ENCODE peak calls at places on chromosomes 5 and 9, in four cellular contexts. B is RWPE2, E is right lobe of liver, K is endodermal cell. V is an unnamed sample.

GRCh38 chr9:123267481-123268239 is 726 bp downstream of the STRBP start:
- DNase-seq in B (no peak), K (peak; percentile 63), E (peak; percentile 54), V (no peak)

GRCh38 chr9:109409998-109410397 is 88.1 kb downstream of the PTPN3 start:
- DNase-seq in E (no peak), K (peak; percentile 94), B (no peak), V (no peak)

GRCh38 chr9:86413966-86414880 is 60.0 kb upstream of the TUT7 start:
- DNase-seq in K (no peak), E (no peak), B (no peak), V (no peak)

GRCh38 chr9:75123696-75124095 is 35.4 kb downstream of the OSTF1 start:
- DNase-seq in E (no peak), K (no peak), B (no peak), V (no peak)

GRCh38 chr9:13718086-13718485 is 438.6 kb upstream of the MPDZ start:
- DNase-seq in B (no peak), K (no peak), E (no peak), V (no peak)

GRCh38 chr9:127185931-127186781 is 63.7 kb upstream of the ANGPTL2 start:
- DNase-seq in E (no peak), B (no peak), K (no peak), V (peak; percentile 82)

GRCh38 chr9:121972501-121972981 is 120.6 kb downstream of the TTLL11 start:
- DNase-seq in K (no peak), B (peak; percentile 92), E (no peak), V (no peak)

GRCh38 chr5:155004138-155004744 is 9.3 kb upstream of the KIF4B start:
- DNase-seq in E (peak; percentile 49), B (no peak), K (peak; percentile 90), V (no peak)

GRCh38 chr5:72138943-72139467 is 31.7 kb downstream of the MAP1B start:
- DNase-seq in K (no peak), B (no peak), E (no peak), V (no peak)

GRCh38 chr9:98944130-98945074 is 695 bp downstream of the COL15A1 start:
- DNase-seq in B (no peak), E (no peak), K (peak; percentile 81), V (no peak)

GRCh38 chr5:168624850-168625357 is 45.7 kb upstream of the PANK3 start:
- DNase-seq in K (no peak), B (no peak), E (no peak), V (no peak)

GRCh38 chr5:17315710-17316221 is 98.3 kb downstream of the BASP1 start:
- DNase-seq in E (no peak), B (no peak), K (no peak), V (no peak)

GRCh38 chr5:16690243-16690839 is 73.5 kb upstream of the RETREG1 start:
- DNase-seq in E (no peak), B (no peak), K (peak; percentile 82), V (no peak)

GRCh38 chr5:132425009-132425937 is 55.8 kb downstream of the SLC22A5 start:
- DNase-seq in E (no peak), B (no peak), K (no peak), V (no peak)

GRCh38 chr9:93665566-93666278 is 89.3 kb downstream of the PHF2 start:
- DNase-seq in K (peak; percentile 34), B (peak; percentile 51), E (peak; percentile 40), V (peak; percentile 87)

GRCh38 chr9:112866662-112867274 is 23.9 kb downstream of the SLC46A2 start:
- DNase-seq in B (no peak), K (peak; percentile 91), E (no peak), V (no peak)

GRCh38 chr5:131987251-131987650 is 24.2 kb downstream of the ACSL6 start:
- DNase-seq in E (no peak), K (no peak), B (no peak), V (peak; percentile 44)

GRCh38 chr5:151585970-151586369 is 5.2 kb downstream of the FAT2 start:
- DNase-seq in E (no peak), K (no peak), B (peak; percentile 85), V (no peak)

GRCh38 chr5:138641547-138642298 is 66.5 kb upstream of the HSPA9 start:
- DNase-seq in K (peak; percentile 97), E (peak; percentile 69), B (no peak), V (no peak)

GRCh38 chr9:134423166-134423565 is 96.9 kb downstream of the RXRA start:
- DNase-seq in E (no peak), B (no peak), K (no peak), V (no peak)

GRCh38 chr5:93189707-93190120 is 391.3 kb downstream of the NR2F1-AS1 start:
- DNase-seq in K (no peak), B (no peak), E (no peak), V (no peak)

GRCh38 chr5:61604626-61605025 is 272.6 kb downstream of the ZSWIM6 start:
- DNase-seq in B (no peak), K (no peak), E (no peak), V (no peak)

GRCh38 chr5:33472805-33473409 is 32.1 kb downstream of the TARS1 start:
- DNase-seq in B (no peak), K (no peak), E (no peak), V (no peak)

GRCh38 chr5:180399931-180400330 is 46.8 kb upstream of the GFPT2 start:
- DNase-seq in B (no peak), E (no peak), K (no peak), V (no peak)

GRCh38 chr5:148615644-148616283 is 38.6 kb downstream of the HTR4 start:
- DNase-seq in E (no peak), K (no peak), B (no peak), V (no peak)

GRCh38 chr5:89313804-89314588 is 431.0 kb upstream of the MEF2C start:
- DNase-seq in K (no peak), B (no peak), E (no peak), V (no peak)

GRCh38 chr9:95000821-95001220 is 274.3 kb downstream of the AOPEP start:
- DNase-seq in K (no peak), B (no peak), E (no peak), V (no peak)

GRCh38 chr9:137097761-137098462 is 11.1 kb downstream of the MAN1B1 start:
- DNase-seq in B (no peak), K (no peak), E (no peak), V (no peak)

GRCh38 chr9:137099231-137099630 is 12.4 kb downstream of the MAN1B1 start:
- DNase-seq in E (no peak), B (no peak), K (no peak), V (peak; percentile 81)

GRCh38 chr9:137096785-137097546 is 10.2 kb downstream of the MAN1B1 start:
- DNase-seq in B (no peak), K (no peak), E (no peak), V (no peak)

GRCh38 chr9:137095664-137096517 is 9.1 kb downstream of the MAN1B1 start:
- DNase-seq in E (no peak), K (no peak), B (no peak), V (no peak)
- TF ChIP-seq CTCF in E (peak; percentile 8), K (no peak), B (peak; percentile 13), V (peak; percentile 19)

DNA sequence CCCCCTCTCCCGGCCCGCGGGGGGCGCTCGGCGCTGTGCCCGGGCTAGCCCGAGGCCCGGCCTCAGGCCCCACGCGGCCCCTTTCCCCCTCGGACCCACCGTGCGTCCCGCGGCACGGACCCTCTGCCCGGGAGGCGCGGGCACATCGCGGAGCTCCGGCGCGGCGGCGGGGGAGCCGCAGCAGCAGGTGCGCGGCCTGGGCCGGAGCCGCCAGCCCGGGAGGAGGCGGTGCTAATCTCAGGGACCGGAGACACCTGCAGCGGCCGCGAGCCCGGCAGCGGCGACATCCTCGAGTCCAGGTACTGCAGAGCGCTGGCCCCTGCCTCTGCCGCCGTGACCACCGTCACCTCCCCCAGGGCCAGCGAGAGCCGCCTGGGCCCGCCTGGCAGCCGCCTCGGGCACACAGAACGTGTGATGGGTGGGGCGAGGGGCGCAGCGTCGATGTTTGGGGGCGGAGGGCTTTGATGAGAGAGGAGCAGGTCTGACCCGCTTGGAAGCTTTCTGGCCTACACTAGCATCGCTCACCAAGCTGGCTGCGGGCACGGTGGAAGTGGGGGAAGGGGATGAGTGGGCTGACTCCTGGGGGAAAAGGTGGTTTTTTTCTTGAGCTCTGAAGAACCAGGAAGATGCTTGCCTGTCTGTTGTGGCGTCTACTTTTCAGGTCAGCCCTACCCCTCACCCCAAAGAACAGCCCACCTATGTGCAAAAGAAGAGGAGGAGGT is 524 bp downstream of the CYFIP2 start:
- DNase-seq in E (peak; percentile 57), B (no peak), K (peak; percentile 85), V (no peak)
- TF ChIP-seq CTCF in E (no peak), B (peak; percentile 11), K (peak; percentile 51), V (peak; percentile 60)

DNA sequence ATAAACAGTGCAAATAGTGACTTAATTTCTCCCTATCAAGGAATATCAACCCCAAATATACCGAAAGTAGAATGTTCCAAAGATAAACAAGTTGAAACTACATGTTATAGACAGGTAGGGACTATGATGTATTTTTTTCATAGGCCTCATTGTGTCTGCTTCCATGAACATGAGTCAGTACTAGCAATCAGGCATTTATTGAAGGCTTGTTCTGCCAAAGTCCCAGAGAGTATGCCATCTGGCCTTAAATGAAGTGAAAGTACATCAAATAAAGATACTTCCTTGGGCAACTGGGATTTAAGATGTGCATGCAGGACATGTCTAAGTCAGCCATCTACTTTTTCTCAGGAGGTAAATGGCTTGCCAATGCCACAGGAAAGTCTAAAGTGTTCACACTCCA is 6.5 kb downstream of the GHR start:
- DNase-seq in B (no peak), E (no peak), K (no peak), V (no peak)
- TF ChIP-seq CTCF in B (no peak), E (no peak), K (no peak), V (no peak)

DNA sequence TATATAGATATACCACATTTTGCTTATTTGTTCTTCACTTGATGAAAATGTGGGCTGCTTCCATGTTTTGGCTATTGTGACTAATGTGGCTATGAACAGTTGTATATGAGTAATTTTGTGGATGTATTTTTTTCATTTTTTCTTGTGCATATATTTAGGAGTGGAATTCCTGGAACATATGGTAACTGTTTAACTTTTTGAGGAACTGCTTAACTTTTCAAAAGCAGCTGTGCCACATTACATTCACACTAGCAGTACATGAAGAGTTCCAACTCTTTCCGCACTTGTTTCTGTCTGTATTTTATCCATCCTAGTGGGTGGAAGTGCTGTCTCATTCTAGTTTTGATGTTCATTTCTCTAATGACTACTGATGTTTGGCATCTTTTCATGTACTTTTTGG is 67.8 kb downstream of the JAK2 start:
- DNase-seq in B (no peak), E (no peak), K (no peak), V (no peak)
- TF ChIP-seq CTCF in B (no peak), E (no peak), K (no peak), V (no peak)

GRCh38 chr5:141825836-141826560 is 52.2 kb downstream of the PCDH1 start:
- DNase-seq in B (no peak), E (no peak), K (peak; percentile 81), V (no peak)
- TF ChIP-seq CTCF in B (peak; percentile 30), E (peak; percentile 35), K (peak; percentile 80), V (peak; percentile 61)

GRCh38 chr9:82038897-82039296 is 50.3 kb downstream of the SPATA31D1 start:
- DNase-seq in K (no peak), E (no peak), B (no peak), V (no peak)
- TF ChIP-seq CTCF in K (no peak), E (no peak), B (no peak), V (no peak)